ENCODE peak calls at places on chromosome 19, in eight cellular contexts. One of them, this sample, is unnamed.

GRCh38 chr19:38107129-38107528 is 116.9 kb downstream of the DPF1 start:
- DNase-seq in LoVo: no peak
- DNase-seq in activated T-helper 1 cell treated with Interleukin-2 at 50 U/mL for 16 hours: no peak
- DNase-seq in right lobe of liver: no peak
- DNase-seq in stimulated activated CD4-positive, alpha-beta T cell treated with anti-CD3 and anti-CD28 coated beads, Interleukin-4, amount 100 ng/mL, for 24 hours: no peak
- DNase-seq in HEK293T: no peak
- DNase-seq in NCI-H1105: no peak
- DNase-seq in fibroblast of pulmonary artery: no peak
- DNase-seq in this sample: no peak

GRCh38 chr19:17097593-17098126 is 22.1 kb downstream of the MYO9B start:
- DNase-seq in right lobe of liver: no peak
- DNase-seq in HEK293T: no peak
- DNase-seq in activated T-helper 1 cell treated with Interleukin-2 at 50 U/mL for 16 hours: no peak
- DNase-seq in LoVo: peak
- DNase-seq in stimulated activated CD4-positive, alpha-beta T cell treated with anti-CD3 and anti-CD28 coated beads, Interleukin-4, amount 100 ng/mL, for 24 hours: no peak
- DNase-seq in NCI-H1105: no peak
- DNase-seq in fibroblast of pulmonary artery: peak
- DNase-seq in this sample: no peak

GRCh38 chr19:2199861-2200623 is 36.1 kb downstream of the PLEKHJ1 start:
- DNase-seq in fibroblast of pulmonary artery: no peak
- DNase-seq in HEK293T: no peak
- DNase-seq in NCI-H1105: no peak
- DNase-seq in right lobe of liver: no peak
- DNase-seq in activated T-helper 1 cell treated with Interleukin-2 at 50 U/mL for 16 hours: no peak
- DNase-seq in LoVo: no peak
- DNase-seq in stimulated activated CD4-positive, alpha-beta T cell treated with anti-CD3 and anti-CD28 coated beads, Interleukin-4, amount 100 ng/mL, for 24 hours: no peak
- DNase-seq in this sample: no peak

GRCh38 chr19:32519023-32519422 is 62.0 kb upstream of the PDCD5 start:
- DNase-seq in HEK293T: no peak
- DNase-seq in right lobe of liver: no peak
- DNase-seq in fibroblast of pulmonary artery: peak
- DNase-seq in stimulated activated CD4-positive, alpha-beta T cell treated with anti-CD3 and anti-CD28 coated beads, Interleukin-4, amount 100 ng/mL, for 24 hours: no peak
- DNase-seq in NCI-H1105: no peak
- DNase-seq in LoVo: no peak
- DNase-seq in activated T-helper 1 cell treated with Interleukin-2 at 50 U/mL for 16 hours: no peak
- DNase-seq in this sample: no peak

GRCh38 chr19:19649580-19649995 is 6.1 kb upstream of the GMIP start:
- DNase-seq in NCI-H1105: no peak
- DNase-seq in activated T-helper 1 cell treated with Interleukin-2 at 50 U/mL for 16 hours: no peak
- DNase-seq in stimulated activated CD4-positive, alpha-beta T cell treated with anti-CD3 and anti-CD28 coated beads, Interleukin-4, amount 100 ng/mL, for 24 hours: no peak
- DNase-seq in LoVo: no peak
- DNase-seq in fibroblast of pulmonary artery: no peak
- DNase-seq in HEK293T: no peak
- DNase-seq in right lobe of liver: no peak
- DNase-seq in this sample: no peak

GRCh38 chr19:56643460-56643763 is 453 bp downstream of the SMIM17 start:
- DNase-seq in LoVo: no peak
- DNase-seq in right lobe of liver: no peak
- DNase-seq in NCI-H1105: no peak
- DNase-seq in activated T-helper 1 cell treated with Interleukin-2 at 50 U/mL for 16 hours: no peak
- DNase-seq in fibroblast of pulmonary artery: no peak
- DNase-seq in HEK293T: no peak
- DNase-seq in stimulated activated CD4-positive, alpha-beta T cell treated with anti-CD3 and anti-CD28 coated beads, Interleukin-4, amount 100 ng/mL, for 24 hours: no peak
- DNase-seq in this sample: no peak

GRCh38 chr19:14968247-14968646 is 11.4 kb downstream of the SLC1A6 start:
- DNase-seq in LoVo: no peak
- DNase-seq in NCI-H1105: no peak
- DNase-seq in HEK293T: no peak
- DNase-seq in fibroblast of pulmonary artery: no peak
- DNase-seq in right lobe of liver: no peak
- DNase-seq in stimulated activated CD4-positive, alpha-beta T cell treated with anti-CD3 and anti-CD28 coated beads, Interleukin-4, amount 100 ng/mL, for 24 hours: no peak
- DNase-seq in activated T-helper 1 cell treated with Interleukin-2 at 50 U/mL for 16 hours: no peak
- DNase-seq in this sample: no peak

GRCh38 chr19:29690842-29691241 is 24.2 kb downstream of the C19orf12 start:
- DNase-seq in NCI-H1105: no peak
- DNase-seq in fibroblast of pulmonary artery: peak
- DNase-seq in HEK293T: peak
- DNase-seq in stimulated activated CD4-positive, alpha-beta T cell treated with anti-CD3 and anti-CD28 coated beads, Interleukin-4, amount 100 ng/mL, for 24 hours: peak
- DNase-seq in activated T-helper 1 cell treated with Interleukin-2 at 50 U/mL for 16 hours: no peak
- DNase-seq in LoVo: no peak
- DNase-seq in right lobe of liver: no peak
- DNase-seq in this sample: no peak

GRCh38 chr19:17213334-17213733 is 1.8 kb upstream of the USE1 start:
- DNase-seq in fibroblast of pulmonary artery: no peak
- DNase-seq in LoVo: no peak
- DNase-seq in stimulated activated CD4-positive, alpha-beta T cell treated with anti-CD3 and anti-CD28 coated beads, Interleukin-4, amount 100 ng/mL, for 24 hours: no peak
- DNase-seq in right lobe of liver: no peak
- DNase-seq in activated T-helper 1 cell treated with Interleukin-2 at 50 U/mL for 16 hours: no peak
- DNase-seq in NCI-H1105: no peak
- DNase-seq in HEK293T: no peak
- DNase-seq in this sample: no peak

This sample was measured in NCI-H1092.